ENCODE peak calls at places on chromosomes 6 and 20, in seven cellular contexts. D is GM12892, C is astrocyte, N is NCI-H748 treated with DMSO at 0.1 percent for 48 hours, T is COLO829, F is amygdala, E is GM20000. R is an unnamed sample.

GRCh38 chr20:59063358-59064213 is 21.0 kb upstream of the PRELID3B start:
- DNase-seq in T (peak; percentile 96), N (peak; percentile 61), F (no peak), E (no peak), C (peak; percentile 92), D (no peak), R (no peak)

GRCh38 chr6:41277644-41278043 is 8.8 kb downstream of the TREM1 start:
- DNase-seq in N (no peak), E (no peak), T (peak; percentile 0), C (no peak), F (no peak), D (no peak), R (no peak)

GRCh38 chr20:41121399-41121798 is 15.9 kb upstream of the PLCG1 start:
- DNase-seq in T (no peak), D (no peak), N (no peak), E (no peak), F (no peak), C (no peak), R (no peak)

GRCh38 chr6:123529843-123530242 is 106.9 kb downstream of the TRDN start:
- DNase-seq in F (no peak), D (no peak), C (no peak), N (no peak), T (peak; percentile 63), E (no peak), R (no peak)

GRCh38 chr6:139757766-139758655 is 383.6 kb upstream of the CITED2 start:
- DNase-seq in N (no peak), E (no peak), F (no peak), D (no peak), T (no peak), C (peak; percentile 53), R (no peak)

GRCh38 chr6:106334646-106335448 is 9.3 kb upstream of the ATG5 start:
- DNase-seq in T (peak; percentile 28), F (no peak), D (peak; percentile 26), C (peak; percentile 12), N (peak; percentile 27), E (peak; percentile 62), R (peak; percentile 22)

GRCh38 chr20:63864978-63865640 is at the start of gene TPD52L2:
- DNase-seq in C (peak; percentile 95), T (peak; percentile 97), F (peak; percentile 91), D (peak; percentile 96), N (peak; percentile 94), E (peak; percentile 98), R (peak; percentile 98)

GRCh38 chr20:38724603-38725457 is 544 bp downstream of the SLC32A1 start:
- DNase-seq in T (no peak), N (no peak), D (peak; percentile 37), F (no peak), C (no peak), E (peak; percentile 61), R (no peak)

GRCh38 chr6:89970609-89971337 is 76.5 kb downstream of the GJA10 start:
- DNase-seq in F (no peak), T (peak; percentile 59), C (peak; percentile 48), N (no peak), E (peak; percentile 19), D (no peak), R (no peak)

GRCh38 chr6:69795469-69796080 is 1.2 kb downstream of the LMBRD1 start:
- DNase-seq in N (no peak), F (no peak), D (no peak), E (peak; percentile 38), C (no peak), T (no peak), R (no peak)

GRCh38 chr20:48667481-48667880 is 160.3 kb downstream of the PREX1 start:
- DNase-seq in N (no peak), C (no peak), F (no peak), D (no peak), T (no peak), E (no peak), R (no peak)

GRCh38 chr6:79010422-79010821 is 67.6 kb downstream of the PHIP start:
- DNase-seq in N (no peak), D (no peak), C (no peak), E (no peak), F (no peak), T (no peak), R (no peak)

GRCh38 chr6:17703256-17703694 is 3.5 kb downstream of the NUP153 start:
- DNase-seq in F (no peak), E (no peak), N (no peak), D (no peak), C (peak; percentile 83), T (no peak), R (no peak)

GRCh38 chr6:159461266-159461665 is 231.8 kb downstream of the SOD2 start:
- DNase-seq in C (no peak), T (peak; percentile 25), E (no peak), F (no peak), D (no peak), N (no peak), R (no peak)

GRCh38 chr6:160127270-160128124 is 5.9 kb downstream of the SLC22A1 start:
- DNase-seq in D (no peak), T (no peak), F (no peak), C (no peak), N (no peak), E (no peak), R (no peak)

GRCh38 chr6:16105874-16106273 is 23.0 kb upstream of the MYLIP start:
- DNase-seq in N (no peak), E (no peak), D (no peak), C (peak; percentile 12), F (no peak), T (no peak), R (no peak)

GRCh38 chr6:7765575-7766325 is 39.9 kb downstream of the BMP6 start:
- DNase-seq in C (peak; percentile 25), F (no peak), E (no peak), D (no peak), N (no peak), T (no peak), R (no peak)